ENCODE peak calls at places on chromosomes 13 and 19, in four cellular contexts. One of them, this sample, is unnamed.

GRCh38 chr13:20337894-20338551 is 105.9 kb upstream of the GJB6 start:
- DNase-seq in fibroblast of pulmonary artery: no peak
- DNase-seq in BE2C: no peak
- DNase-seq in fibroblast of the aortic adventitia: no peak
- DNase-seq in this sample: no peak

GRCh38 chr19:6424190-6424938 is at the start of gene KHSRP:
- DNase-seq in fibroblast of the aortic adventitia: no peak
- DNase-seq in fibroblast of pulmonary artery: no peak
- DNase-seq in BE2C: peak; percentile 47
- DNase-seq in this sample: peak; percentile 28

GRCh38 chr19:13262450-13262849 is 112.2 kb downstream of the IER2 start:
- DNase-seq in fibroblast of the aortic adventitia: peak; percentile 74
- DNase-seq in BE2C: no peak
- DNase-seq in fibroblast of pulmonary artery: peak; percentile 75
- DNase-seq in this sample: no peak

GRCh38 chr19:44260695-44261446 is 1.2 kb downstream of the ZNF233 start:
- DNase-seq in BE2C: no peak
- DNase-seq in fibroblast of pulmonary artery: no peak
- DNase-seq in fibroblast of the aortic adventitia: no peak
- DNase-seq in this sample: no peak

GRCh38 chr19:15173746-15174404 is 26.9 kb downstream of the NOTCH3 start:
- DNase-seq in fibroblast of pulmonary artery: no peak
- DNase-seq in BE2C: no peak
- DNase-seq in fibroblast of the aortic adventitia: no peak
- DNase-seq in this sample: no peak

GRCh38 chr13:40518481-40518882 is 148.0 kb downstream of the FOXO1 start:
- DNase-seq in fibroblast of pulmonary artery: no peak
- DNase-seq in BE2C: no peak
- DNase-seq in fibroblast of the aortic adventitia: no peak
- DNase-seq in this sample: no peak

GRCh38 chr13:96862093-96862492 is 132.2 kb downstream of the OXGR1 start:
- DNase-seq in fibroblast of pulmonary artery: no peak
- DNase-seq in BE2C: no peak
- DNase-seq in fibroblast of the aortic adventitia: no peak
- DNase-seq in this sample: no peak

GRCh38 chr13:27172495-27172842 is 858 bp upstream of the USP12 start:
- DNase-seq in BE2C: no peak
- DNase-seq in fibroblast of the aortic adventitia: no peak
- DNase-seq in fibroblast of pulmonary artery: peak; percentile 72
- DNase-seq in this sample: no peak

GRCh38 chr19:19067276-19068072 is 3.7 kb downstream of the SLC25A42 start:
- DNase-seq in BE2C: no peak
- DNase-seq in fibroblast of the aortic adventitia: peak; percentile 22
- DNase-seq in fibroblast of pulmonary artery: peak; percentile 24
- DNase-seq in this sample: no peak

GRCh38 chr13:113804017-113804702 is 45.1 kb downstream of the TMEM255B start:
- DNase-seq in fibroblast of pulmonary artery: no peak
- DNase-seq in BE2C: no peak
- DNase-seq in fibroblast of the aortic adventitia: no peak
- DNase-seq in this sample: no peak

GRCh38 chr19:15015946-15016542 is 33.2 kb upstream of the CASP14 start:
- DNase-seq in fibroblast of the aortic adventitia: no peak
- DNase-seq in BE2C: no peak
- DNase-seq in fibroblast of pulmonary artery: peak; percentile 26
- DNase-seq in this sample: no peak

GRCh38 chr19:30536975-30537374 is 164.8 kb downstream of the ZNF536 start:
- DNase-seq in fibroblast of pulmonary artery: no peak
- DNase-seq in BE2C: no peak
- DNase-seq in fibroblast of the aortic adventitia: no peak
- DNase-seq in this sample: no peak

GRCh38 chr13:25085125-25085742 is 10.7 kb upstream of the PABPC3 start:
- DNase-seq in BE2C: peak; percentile 46
- DNase-seq in fibroblast of pulmonary artery: peak; percentile 49
- DNase-seq in fibroblast of the aortic adventitia: peak; percentile 11
- DNase-seq in this sample: no peak

GRCh38 chr13:71879129-71879535 is 12.1 kb upstream of the DACH1 start:
- DNase-seq in BE2C: peak; percentile 20
- DNase-seq in fibroblast of the aortic adventitia: no peak
- DNase-seq in fibroblast of pulmonary artery: peak; percentile 69
- DNase-seq in this sample: no peak

GRCh38 chr13:48542581-48543341 is 9.9 kb upstream of the RCBTB2 start:
- DNase-seq in BE2C: peak; percentile 22
- DNase-seq in fibroblast of pulmonary artery: peak; percentile 52
- DNase-seq in fibroblast of the aortic adventitia: no peak
- DNase-seq in this sample: no peak
- TF ChIP-seq CTCF in BE2C: no peak
- TF ChIP-seq CTCF in fibroblast of pulmonary artery: peak; percentile 14
- TF ChIP-seq CTCF in fibroblast of the aortic adventitia: no peak
- TF ChIP-seq CTCF in this sample: no peak

GRCh38 chr13:51832471-51833152 is 12.4 kb downstream of the TMEM272 start:
- DNase-seq in fibroblast of pulmonary artery: peak; percentile 55
- DNase-seq in fibroblast of the aortic adventitia: peak; percentile 52
- DNase-seq in BE2C: peak; percentile 31
- DNase-seq in this sample: no peak
- TF ChIP-seq CTCF in fibroblast of pulmonary artery: peak; percentile 56
- TF ChIP-seq CTCF in fibroblast of the aortic adventitia: peak; percentile 43
- TF ChIP-seq CTCF in BE2C: peak; percentile 45
- TF ChIP-seq CTCF in this sample: no peak

DNA sequence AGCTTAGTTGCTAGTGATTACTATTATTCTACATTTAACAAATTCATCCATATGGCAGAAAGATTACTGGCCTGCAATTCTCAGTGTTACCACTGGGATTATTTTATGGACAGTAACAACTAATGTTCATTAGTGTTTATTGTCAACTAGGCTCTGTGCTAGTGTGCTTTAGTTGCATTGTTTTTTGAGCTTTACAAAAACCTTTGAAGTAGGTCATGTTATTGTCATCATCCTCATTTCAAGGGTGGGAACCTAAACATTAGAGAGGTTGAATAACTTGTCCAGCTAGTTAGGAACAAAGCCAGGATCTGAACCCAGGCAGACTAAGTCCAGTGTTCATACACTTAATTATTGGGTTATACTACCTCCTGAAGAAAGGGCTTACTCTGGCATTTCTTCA is 27.8 kb upstream of the TDRD3 start:
- DNase-seq in BE2C: no peak
- DNase-seq in fibroblast of pulmonary artery: peak; percentile 9
- DNase-seq in fibroblast of the aortic adventitia: peak; percentile 6
- DNase-seq in this sample: no peak
- TF ChIP-seq CTCF in BE2C: peak; percentile 43
- TF ChIP-seq CTCF in fibroblast of pulmonary artery: peak; percentile 43
- TF ChIP-seq CTCF in fibroblast of the aortic adventitia: peak; percentile 50
- TF ChIP-seq CTCF in this sample: no peak

GRCh38 chr19:33871605-33872004 is 74.9 kb downstream of the KCTD15 start:
- DNase-seq in fibroblast of pulmonary artery: no peak
- DNase-seq in fibroblast of the aortic adventitia: no peak
- DNase-seq in BE2C: no peak
- DNase-seq in this sample: no peak

GRCh38 chr19:33865306-33865705 is 68.6 kb downstream of the KCTD15 start:
- DNase-seq in BE2C: no peak
- DNase-seq in fibroblast of the aortic adventitia: no peak
- DNase-seq in fibroblast of pulmonary artery: no peak
- DNase-seq in this sample: no peak

GRCh38 chr19:33866696-33867095 is 70.0 kb downstream of the KCTD15 start:
- DNase-seq in fibroblast of the aortic adventitia: no peak
- DNase-seq in fibroblast of pulmonary artery: no peak
- DNase-seq in BE2C: no peak
- DNase-seq in this sample: no peak

GRCh38 chr19:33868076-33868735 is 71.5 kb downstream of the KCTD15 start:
- DNase-seq in BE2C: no peak
- DNase-seq in fibroblast of the aortic adventitia: peak; percentile 12
- DNase-seq in fibroblast of pulmonary artery: no peak
- DNase-seq in this sample: no peak

GRCh38 chr19:33868821-33869412 is 72.2 kb downstream of the KCTD15 start:
- DNase-seq in BE2C: peak; percentile 48
- DNase-seq in fibroblast of pulmonary artery: peak; percentile 44
- DNase-seq in fibroblast of the aortic adventitia: peak; percentile 33
- DNase-seq in this sample: no peak
- TF ChIP-seq CTCF in BE2C: no peak
- TF ChIP-seq CTCF in fibroblast of pulmonary artery: peak; percentile 7
- TF ChIP-seq CTCF in fibroblast of the aortic adventitia: peak; percentile 11
- TF ChIP-seq CTCF in this sample: no peak

GRCh38 chr13:93289842-93290241 is 63.2 kb downstream of the GPC6 start:
- DNase-seq in fibroblast of the aortic adventitia: no peak
- DNase-seq in BE2C: no peak
- DNase-seq in fibroblast of pulmonary artery: no peak
- DNase-seq in this sample: no peak
- TF ChIP-seq CTCF in fibroblast of the aortic adventitia: no peak
- TF ChIP-seq CTCF in BE2C: no peak
- TF ChIP-seq CTCF in fibroblast of pulmonary artery: no peak
- TF ChIP-seq CTCF in this sample: no peak

DNA sequence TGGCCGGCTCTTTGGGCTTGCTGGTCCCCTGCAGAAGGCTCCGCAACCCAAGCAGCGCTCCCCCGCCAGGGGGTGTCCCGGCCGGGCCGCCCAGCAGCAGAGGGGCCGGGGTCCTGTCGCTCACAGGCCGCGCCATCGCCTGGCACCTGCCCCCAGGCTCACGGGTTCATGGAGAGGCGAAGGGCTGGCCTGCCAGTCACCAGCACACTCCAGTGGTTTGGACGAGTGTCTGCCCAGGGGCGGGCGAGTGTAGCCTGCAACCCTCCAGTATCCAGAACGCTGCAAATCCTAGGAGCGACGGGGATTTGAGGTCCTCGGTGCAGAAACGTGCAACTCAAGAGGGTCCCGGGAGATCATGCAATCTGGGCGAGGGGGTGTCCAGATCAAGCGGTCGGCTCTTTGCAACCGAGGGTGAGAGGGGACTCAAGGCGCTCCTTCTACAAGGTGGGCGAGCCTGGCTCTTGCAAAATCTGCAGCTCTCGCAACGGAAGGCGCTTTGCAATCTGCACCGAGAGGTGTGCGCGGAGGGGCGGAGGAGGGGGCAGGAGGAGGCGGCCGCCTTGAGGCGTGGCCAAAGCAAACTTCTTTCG is at the start of gene DBP:
- DNase-seq in BE2C: peak; percentile 65
- DNase-seq in fibroblast of the aortic adventitia: no peak
- DNase-seq in fibroblast of pulmonary artery: no peak
- DNase-seq in this sample: no peak
- TF ChIP-seq CTCF in BE2C: no peak
- TF ChIP-seq CTCF in fibroblast of the aortic adventitia: peak; percentile 12
- TF ChIP-seq CTCF in fibroblast of pulmonary artery: no peak
- TF ChIP-seq CTCF in this sample: no peak

This sample was measured in activated B cell treated with CpG ODN at 0.5 μM for 24 hours.